ENCODE peak calls at places on chromosome 20, in seven cellular contexts. One of them, this sample, is unnamed.

GRCh38 chr20:52200870-52201269 is 9.3 kb upstream of the ZFP64 start:
- DNase-seq in AG09309: no peak
- DNase-seq in astrocyte: no peak
- DNase-seq in CD4-positive, CD25-positive, alpha-beta regulatory T cell: no peak
- DNase-seq in IMR-90: peak
- DNase-seq in ovary: no peak
- DNase-seq in fibroblast of mammary gland: peak
- DNase-seq in this sample: peak

GRCh38 chr20:4064118-4064962 is 49.0 kb upstream of the RNF24 start:
- DNase-seq in ovary: peak
- DNase-seq in AG09309: peak
- DNase-seq in astrocyte: peak
- DNase-seq in CD4-positive, CD25-positive, alpha-beta regulatory T cell: no peak
- DNase-seq in IMR-90: peak
- DNase-seq in fibroblast of mammary gland: peak
- DNase-seq in this sample: peak

GRCh38 chr20:51830538-51830937 is 28.2 kb upstream of the SALL4 start:
- DNase-seq in AG09309: no peak
- DNase-seq in IMR-90: no peak
- DNase-seq in astrocyte: no peak
- DNase-seq in ovary: no peak
- DNase-seq in CD4-positive, CD25-positive, alpha-beta regulatory T cell: no peak
- DNase-seq in fibroblast of mammary gland: no peak
- DNase-seq in this sample: no peak

GRCh38 chr20:35953411-35954199 is 697 bp downstream of the SCAND1 start:
- DNase-seq in fibroblast of mammary gland: peak
- DNase-seq in CD4-positive, CD25-positive, alpha-beta regulatory T cell: peak
- DNase-seq in ovary: no peak
- DNase-seq in astrocyte: peak
- DNase-seq in IMR-90: peak
- DNase-seq in AG09309: no peak
- DNase-seq in this sample: no peak

GRCh38 chr20:23007462-23007861 is 27.6 kb upstream of the SSTR4 start:
- DNase-seq in IMR-90: no peak
- DNase-seq in AG09309: no peak
- DNase-seq in CD4-positive, CD25-positive, alpha-beta regulatory T cell: no peak
- DNase-seq in ovary: no peak
- DNase-seq in astrocyte: no peak
- DNase-seq in fibroblast of mammary gland: no peak
- DNase-seq in this sample: no peak

GRCh38 chr20:20456736-20457135 is 88.8 kb downstream of the INSM1 start:
- DNase-seq in AG09309: no peak
- DNase-seq in IMR-90: no peak
- DNase-seq in fibroblast of mammary gland: no peak
- DNase-seq in astrocyte: no peak
- DNase-seq in CD4-positive, CD25-positive, alpha-beta regulatory T cell: no peak
- DNase-seq in ovary: no peak
- DNase-seq in this sample: no peak

GRCh38 chr20:37796121-37796520 is 102.3 kb downstream of the CTNNBL1 start:
- DNase-seq in IMR-90: no peak
- DNase-seq in CD4-positive, CD25-positive, alpha-beta regulatory T cell: no peak
- DNase-seq in astrocyte: no peak
- DNase-seq in AG09309: no peak
- DNase-seq in ovary: no peak
- DNase-seq in fibroblast of mammary gland: no peak
- DNase-seq in this sample: no peak

GRCh38 chr20:18138639-18139583 is 1.2 kb downstream of the KAT14 start:
- DNase-seq in CD4-positive, CD25-positive, alpha-beta regulatory T cell: peak
- DNase-seq in fibroblast of mammary gland: no peak
- DNase-seq in ovary: no peak
- DNase-seq in IMR-90: no peak
- DNase-seq in AG09309: no peak
- DNase-seq in astrocyte: no peak
- DNase-seq in this sample: no peak

GRCh38 chr20:63533388-63533787 is 3.8 kb downstream of the PTK6 start:
- DNase-seq in astrocyte: no peak
- DNase-seq in AG09309: no peak
- DNase-seq in CD4-positive, CD25-positive, alpha-beta regulatory T cell: no peak
- DNase-seq in IMR-90: no peak
- DNase-seq in fibroblast of mammary gland: no peak
- DNase-seq in ovary: no peak
- DNase-seq in this sample: no peak

GRCh38 chr20:3777726-3778629 is 3.3 kb downstream of the SPEF1 start:
- DNase-seq in CD4-positive, CD25-positive, alpha-beta regulatory T cell: peak
- DNase-seq in astrocyte: no peak
- DNase-seq in IMR-90: no peak
- DNase-seq in fibroblast of mammary gland: peak
- DNase-seq in AG09309: no peak
- DNase-seq in ovary: peak
- DNase-seq in this sample: peak

GRCh38 chr20:19903168-19903676 is 113.9 kb upstream of the NAA20 start:
- DNase-seq in fibroblast of mammary gland: peak
- DNase-seq in AG09309: no peak
- DNase-seq in CD4-positive, CD25-positive, alpha-beta regulatory T cell: peak
- DNase-seq in IMR-90: peak
- DNase-seq in ovary: peak
- DNase-seq in astrocyte: no peak
- DNase-seq in this sample: no peak

GRCh38 chr20:23190557-23190956 is 104.4 kb upstream of the CD93 start:
- DNase-seq in fibroblast of mammary gland: no peak
- DNase-seq in astrocyte: peak
- DNase-seq in CD4-positive, CD25-positive, alpha-beta regulatory T cell: no peak
- DNase-seq in IMR-90: no peak
- DNase-seq in ovary: no peak
- DNase-seq in AG09309: no peak
- DNase-seq in this sample: no peak

GRCh38 chr20:63253438-63254236 is 626 bp downstream of the NKAIN4 start:
- DNase-seq in fibroblast of mammary gland: no peak
- DNase-seq in ovary: no peak
- DNase-seq in AG09309: no peak
- DNase-seq in IMR-90: no peak
- DNase-seq in CD4-positive, CD25-positive, alpha-beta regulatory T cell: no peak
- DNase-seq in astrocyte: no peak
- DNase-seq in this sample: no peak

GRCh38 chr20:62951896-62952372 is 575 bp upstream of the SLC17A9 start:
- DNase-seq in ovary: no peak
- DNase-seq in IMR-90: no peak
- DNase-seq in astrocyte: no peak
- DNase-seq in AG09309: no peak
- DNase-seq in fibroblast of mammary gland: no peak
- DNase-seq in CD4-positive, CD25-positive, alpha-beta regulatory T cell: no peak
- DNase-seq in this sample: no peak

GRCh38 chr20:34468956-34469355 is 47.3 kb upstream of the DYNLRB1 start:
- DNase-seq in ovary: no peak
- DNase-seq in IMR-90: peak
- DNase-seq in CD4-positive, CD25-positive, alpha-beta regulatory T cell: no peak
- DNase-seq in astrocyte: no peak
- DNase-seq in AG09309: no peak
- DNase-seq in fibroblast of mammary gland: no peak
- DNase-seq in this sample: no peak

GRCh38 chr20:9574182-9574581 is 59.8 kb downstream of the LAMP5 start:
- DNase-seq in CD4-positive, CD25-positive, alpha-beta regulatory T cell: no peak
- DNase-seq in AG09309: no peak
- DNase-seq in IMR-90: no peak
- DNase-seq in ovary: no peak
- DNase-seq in fibroblast of mammary gland: no peak
- DNase-seq in astrocyte: no peak
- DNase-seq in this sample: no peak

GRCh38 chr20:63357921-63358905 is 2.9 kb downstream of the CHRNA4 start:
- DNase-seq in fibroblast of mammary gland: no peak
- DNase-seq in astrocyte: no peak
- DNase-seq in ovary: no peak
- DNase-seq in CD4-positive, CD25-positive, alpha-beta regulatory T cell: no peak
- DNase-seq in IMR-90: no peak
- DNase-seq in AG09309: no peak
- DNase-seq in this sample: no peak

GRCh38 chr20:3068986-3069900 is 2.2 kb upstream of the OXT start:
- DNase-seq in ovary: no peak
- DNase-seq in CD4-positive, CD25-positive, alpha-beta regulatory T cell: peak
- DNase-seq in IMR-90: peak
- DNase-seq in AG09309: no peak
- DNase-seq in astrocyte: no peak
- DNase-seq in fibroblast of mammary gland: peak
- DNase-seq in this sample: no peak

GRCh38 chr20:63930971-63931553 is 25.2 kb downstream of the UCKL1 start:
- DNase-seq in fibroblast of mammary gland: no peak
- DNase-seq in astrocyte: no peak
- DNase-seq in AG09309: no peak
- DNase-seq in CD4-positive, CD25-positive, alpha-beta regulatory T cell: no peak
- DNase-seq in IMR-90: no peak
- DNase-seq in ovary: no peak
- DNase-seq in this sample: no peak

GRCh38 chr20:4898282-4898681 is 103.0 kb downstream of the SLC23A2 start:
- DNase-seq in CD4-positive, CD25-positive, alpha-beta regulatory T cell: no peak
- DNase-seq in astrocyte: peak
- DNase-seq in AG09309: peak
- DNase-seq in ovary: peak
- DNase-seq in IMR-90: peak
- DNase-seq in fibroblast of mammary gland: peak
- DNase-seq in this sample: peak

GRCh38 chr20:16397053-16397452 is 176.2 kb downstream of the KIF16B start:
- DNase-seq in AG09309: no peak
- DNase-seq in IMR-90: no peak
- DNase-seq in ovary: peak
- DNase-seq in fibroblast of mammary gland: peak
- DNase-seq in astrocyte: peak
- DNase-seq in CD4-positive, CD25-positive, alpha-beta regulatory T cell: no peak
- DNase-seq in this sample: peak

GRCh38 chr20:58637466-58638198 is 13.5 kb upstream of the STX16 start:
- DNase-seq in fibroblast of mammary gland: no peak
- DNase-seq in astrocyte: no peak
- DNase-seq in AG09309: no peak
- DNase-seq in ovary: no peak
- DNase-seq in CD4-positive, CD25-positive, alpha-beta regulatory T cell: no peak
- DNase-seq in IMR-90: no peak
- DNase-seq in this sample: no peak

GRCh38 chr20:366042-366718 is 14.4 kb upstream of the TRIB3 start:
- DNase-seq in fibroblast of mammary gland: no peak
- DNase-seq in AG09309: no peak
- DNase-seq in astrocyte: no peak
- DNase-seq in IMR-90: no peak
- DNase-seq in CD4-positive, CD25-positive, alpha-beta regulatory T cell: peak
- DNase-seq in ovary: no peak
- DNase-seq in this sample: no peak
- H3K4me3 ChIP-seq in fibroblast of mammary gland: no peak
- H3K4me3 ChIP-seq in AG09309: no peak
- H3K4me3 ChIP-seq in astrocyte: no peak
- H3K4me3 ChIP-seq in IMR-90: no peak
- H3K4me3 ChIP-seq in CD4-positive, CD25-positive, alpha-beta regulatory T cell: no peak
- H3K4me3 ChIP-seq in ovary: no peak
- H3K4me3 ChIP-seq in this sample: no peak

GRCh38 chr20:49913399-49914047 is 1.8 kb downstream of the SPATA2 start:
- DNase-seq in fibroblast of mammary gland: no peak
- DNase-seq in AG09309: no peak
- DNase-seq in CD4-positive, CD25-positive, alpha-beta regulatory T cell: no peak
- DNase-seq in astrocyte: peak
- DNase-seq in ovary: no peak
- DNase-seq in IMR-90: peak
- DNase-seq in this sample: peak
- H3K4me3 ChIP-seq in fibroblast of mammary gland: no peak
- H3K4me3 ChIP-seq in AG09309: no peak
- H3K4me3 ChIP-seq in CD4-positive, CD25-positive, alpha-beta regulatory T cell: no peak
- H3K4me3 ChIP-seq in astrocyte: no peak
- H3K4me3 ChIP-seq in ovary: no peak
- H3K4me3 ChIP-seq in IMR-90: no peak
- H3K4me3 ChIP-seq in this sample: peak

GRCh38 chr20:1460275-1460674 is 6.4 kb downstream of the NSFL1C start:
- DNase-seq in IMR-90: no peak
- DNase-seq in CD4-positive, CD25-positive, alpha-beta regulatory T cell: no peak
- DNase-seq in astrocyte: no peak
- DNase-seq in fibroblast of mammary gland: no peak
- DNase-seq in ovary: no peak
- DNase-seq in AG09309: no peak
- DNase-seq in this sample: no peak

GRCh38 chr20:1462834-1463233 is 3.8 kb downstream of the NSFL1C start:
- DNase-seq in ovary: no peak
- DNase-seq in astrocyte: no peak
- DNase-seq in IMR-90: no peak
- DNase-seq in fibroblast of mammary gland: no peak
- DNase-seq in AG09309: no peak
- DNase-seq in CD4-positive, CD25-positive, alpha-beta regulatory T cell: no peak
- DNase-seq in this sample: no peak

GRCh38 chr20:1462001-1462400 is 4.6 kb downstream of the NSFL1C start:
- DNase-seq in IMR-90: no peak
- DNase-seq in ovary: no peak
- DNase-seq in CD4-positive, CD25-positive, alpha-beta regulatory T cell: no peak
- DNase-seq in astrocyte: no peak
- DNase-seq in AG09309: no peak
- DNase-seq in fibroblast of mammary gland: no peak
- DNase-seq in this sample: no peak

GRCh38 chr20:1456300-1456699 is 10.3 kb downstream of the NSFL1C start:
- DNase-seq in IMR-90: peak
- DNase-seq in ovary: no peak
- DNase-seq in fibroblast of mammary gland: no peak
- DNase-seq in CD4-positive, CD25-positive, alpha-beta regulatory T cell: no peak
- DNase-seq in astrocyte: peak
- DNase-seq in AG09309: no peak
- DNase-seq in this sample: peak

DNA sequence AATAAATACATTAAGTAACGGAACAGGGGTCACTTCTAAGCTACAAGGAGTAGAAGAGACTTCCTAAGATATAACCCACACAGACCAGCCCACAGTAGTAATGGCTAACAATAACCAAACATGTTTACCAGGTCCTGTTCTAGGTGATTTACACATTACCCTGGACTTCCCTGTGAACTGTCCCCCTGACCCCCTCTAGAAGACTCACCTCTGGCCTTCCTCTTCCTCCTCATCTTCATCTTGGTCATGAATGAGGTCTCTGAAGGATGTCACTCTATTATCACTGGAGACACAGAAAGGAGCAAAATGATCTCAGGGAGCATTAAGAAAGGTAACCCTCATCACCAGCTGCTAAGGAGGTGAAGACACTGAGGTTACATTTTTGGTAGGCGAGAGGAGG is 8.7 kb downstream of the NSFL1C start:
- DNase-seq in CD4-positive, CD25-positive, alpha-beta regulatory T cell: no peak
- DNase-seq in AG09309: no peak
- DNase-seq in fibroblast of mammary gland: no peak
- DNase-seq in IMR-90: no peak
- DNase-seq in ovary: no peak
- DNase-seq in astrocyte: no peak
- DNase-seq in this sample: no peak
- H3K4me3 ChIP-seq in CD4-positive, CD25-positive, alpha-beta regulatory T cell: no peak
- H3K4me3 ChIP-seq in AG09309: no peak
- H3K4me3 ChIP-seq in fibroblast of mammary gland: no peak
- H3K4me3 ChIP-seq in IMR-90: no peak
- H3K4me3 ChIP-seq in ovary: no peak
- H3K4me3 ChIP-seq in astrocyte: no peak
- H3K4me3 ChIP-seq in this sample: no peak

GRCh38 chr20:44990957-44991356 is 24.6 kb downstream of the STK4 start:
- DNase-seq in fibroblast of mammary gland: no peak
- DNase-seq in astrocyte: no peak
- DNase-seq in CD4-positive, CD25-positive, alpha-beta regulatory T cell: peak
- DNase-seq in IMR-90: no peak
- DNase-seq in ovary: no peak
- DNase-seq in AG09309: no peak
- DNase-seq in this sample: no peak
- H3K4me3 ChIP-seq in fibroblast of mammary gland: no peak
- H3K4me3 ChIP-seq in astrocyte: no peak
- H3K4me3 ChIP-seq in CD4-positive, CD25-positive, alpha-beta regulatory T cell: peak
- H3K4me3 ChIP-seq in IMR-90: no peak
- H3K4me3 ChIP-seq in ovary: no peak
- H3K4me3 ChIP-seq in AG09309: no peak
- H3K4me3 ChIP-seq in this sample: peak

GRCh38 chr20:13990465-13990864 is at the start of gene SEL1L2:
- DNase-seq in IMR-90: no peak
- DNase-seq in astrocyte: no peak
- DNase-seq in fibroblast of mammary gland: no peak
- DNase-seq in CD4-positive, CD25-positive, alpha-beta regulatory T cell: no peak
- DNase-seq in ovary: no peak
- DNase-seq in AG09309: no peak
- DNase-seq in this sample: no peak
- H3K4me3 ChIP-seq in IMR-90: no peak
- H3K4me3 ChIP-seq in astrocyte: no peak
- H3K4me3 ChIP-seq in fibroblast of mammary gland: no peak
- H3K4me3 ChIP-seq in CD4-positive, CD25-positive, alpha-beta regulatory T cell: no peak
- H3K4me3 ChIP-seq in ovary: no peak
- H3K4me3 ChIP-seq in AG09309: no peak
- H3K4me3 ChIP-seq in this sample: no peak

This sample was measured in fibroblast of the aortic adventitia.